ENCODE peak calls at places on chromosomes 16 and 17, in four cellular contexts. One of them, this sample, is unnamed.

GRCh38 chr17:50289268-50289667 is 15.0 kb downstream of the TMEM92 start:
- DNase-seq in fibroblast of mammary gland: peak; percentile 94
- DNase-seq in psoas muscle: no peak
- DNase-seq in Peyer's patch: no peak
- DNase-seq in this sample: peak; percentile 30

GRCh38 chr16:23833960-23834685 is 1.7 kb upstream of the PRKCB start:
- DNase-seq in Peyer's patch: no peak
- DNase-seq in fibroblast of mammary gland: no peak
- DNase-seq in psoas muscle: no peak
- DNase-seq in this sample: no peak

GRCh38 chr17:56899403-56899802 is 14.4 kb downstream of the TRIM25 start:
- DNase-seq in Peyer's patch: no peak
- DNase-seq in psoas muscle: no peak
- DNase-seq in fibroblast of mammary gland: no peak
- DNase-seq in this sample: no peak

GRCh38 chr17:31789707-31790505 is 69.1 kb downstream of the COPRS start:
- DNase-seq in Peyer's patch: no peak
- DNase-seq in psoas muscle: no peak
- DNase-seq in fibroblast of mammary gland: no peak
- DNase-seq in this sample: no peak

GRCh38 chr16:7404217-7404616 is 71.6 kb downstream of the RBFOX1 start:
- DNase-seq in Peyer's patch: no peak
- DNase-seq in fibroblast of mammary gland: no peak
- DNase-seq in psoas muscle: no peak
- DNase-seq in this sample: no peak

GRCh38 chr16:84239186-84239790 is 524 bp downstream of the KCNG4 start:
- DNase-seq in fibroblast of mammary gland: no peak
- DNase-seq in psoas muscle: no peak
- DNase-seq in Peyer's patch: no peak
- DNase-seq in this sample: no peak

GRCh38 chr17:81412490-81413093 is 17.3 kb downstream of the BAHCC1 start:
- DNase-seq in fibroblast of mammary gland: peak; percentile 57
- DNase-seq in psoas muscle: no peak
- DNase-seq in Peyer's patch: no peak
- DNase-seq in this sample: peak; percentile 82

GRCh38 chr16:34078697-34079096 is 619.3 kb downstream of the TP53TG3F start:
- DNase-seq in psoas muscle: no peak
- DNase-seq in fibroblast of mammary gland: peak; percentile 62
- DNase-seq in Peyer's patch: no peak
- DNase-seq in this sample: peak; percentile 35

GRCh38 chr17:71995570-71995969 is 125.2 kb upstream of the SOX9 start:
- DNase-seq in Peyer's patch: no peak
- DNase-seq in fibroblast of mammary gland: peak; percentile 34
- DNase-seq in psoas muscle: no peak
- DNase-seq in this sample: peak; percentile 70

GRCh38 chr17:72632026-72632684 is 460.3 kb downstream of the SLC39A11 start:
- DNase-seq in fibroblast of mammary gland: no peak
- DNase-seq in psoas muscle: no peak
- DNase-seq in Peyer's patch: peak; percentile 93
- DNase-seq in this sample: peak; percentile 69

GRCh38 chr17:55726440-55726839 is 3.8 kb upstream of the TMEM100 start:
- DNase-seq in fibroblast of mammary gland: peak; percentile 100
- DNase-seq in Peyer's patch: peak; percentile 48
- DNase-seq in psoas muscle: peak; percentile 47
- DNase-seq in this sample: peak; percentile 82

GRCh38 chr17:79281803-79282202 is 207.2 kb downstream of the ENGASE start:
- DNase-seq in fibroblast of mammary gland: no peak
- DNase-seq in Peyer's patch: no peak
- DNase-seq in psoas muscle: no peak
- DNase-seq in this sample: no peak

GRCh38 chr17:73863761-73864535 is 219.7 kb upstream of the SDK2 start:
- DNase-seq in Peyer's patch: no peak
- DNase-seq in psoas muscle: no peak
- DNase-seq in fibroblast of mammary gland: no peak
- DNase-seq in this sample: no peak

GRCh38 chr16:14338236-14338635 is 267.1 kb downstream of the MRTFB start:
- DNase-seq in fibroblast of mammary gland: no peak
- DNase-seq in psoas muscle: no peak
- DNase-seq in Peyer's patch: no peak
- DNase-seq in this sample: no peak

GRCh38 chr16:67268136-67268579 is 11.2 kb upstream of the PLEKHG4 start:
- DNase-seq in psoas muscle: peak; percentile 66
- DNase-seq in Peyer's patch: peak; percentile 78
- DNase-seq in fibroblast of mammary gland: peak; percentile 96
- DNase-seq in this sample: no peak

GRCh38 chr17:2177235-2177811 is 122.4 kb downstream of the HIC1 start:
- DNase-seq in fibroblast of mammary gland: peak; percentile 58
- DNase-seq in psoas muscle: no peak
- DNase-seq in Peyer's patch: no peak
- DNase-seq in this sample: peak; percentile 84

GRCh38 chr17:37261286-37261685 is 114.5 kb upstream of the C17orf78 start:
- DNase-seq in Peyer's patch: no peak
- DNase-seq in fibroblast of mammary gland: peak; percentile 14
- DNase-seq in psoas muscle: no peak
- DNase-seq in this sample: no peak

GRCh38 chr16:86882586-86883280 is 304.4 kb downstream of the FOXL1 start:
- DNase-seq in Peyer's patch: no peak
- DNase-seq in fibroblast of mammary gland: peak; percentile 88
- DNase-seq in psoas muscle: no peak
- DNase-seq in this sample: peak; percentile 70

GRCh38 chr16:29820271-29820701 is at the start of gene MVP:
- DNase-seq in psoas muscle: peak; percentile 68
- DNase-seq in Peyer's patch: peak; percentile 91
- DNase-seq in fibroblast of mammary gland: peak; percentile 77
- DNase-seq in this sample: peak; percentile 70

GRCh38 chr17:31511176-31511540 is 119.7 kb downstream of the RAB11FIP4 start:
- DNase-seq in fibroblast of mammary gland: no peak
- DNase-seq in Peyer's patch: no peak
- DNase-seq in psoas muscle: no peak
- DNase-seq in this sample: no peak

GRCh38 chr17:16491703-16492612 is at the start of gene LRRC75A:
- DNase-seq in psoas muscle: peak; percentile 62
- DNase-seq in fibroblast of mammary gland: no peak
- DNase-seq in Peyer's patch: peak; percentile 68
- DNase-seq in this sample: peak; percentile 41

GRCh38 chr16:70749006-70749678 is 51.8 kb downstream of the VAC14 start:
- DNase-seq in psoas muscle: no peak
- DNase-seq in Peyer's patch: no peak
- DNase-seq in fibroblast of mammary gland: no peak
- DNase-seq in this sample: peak; percentile 45

GRCh38 chr16:2528161-2529060 is 2.8 kb downstream of the CEMP1 start:
- DNase-seq in fibroblast of mammary gland: no peak
- DNase-seq in Peyer's patch: no peak
- DNase-seq in psoas muscle: no peak
- DNase-seq in this sample: no peak

GRCh38 chr17:37500378-37500777 is 10.7 kb downstream of the DUSP14 start:
- DNase-seq in fibroblast of mammary gland: no peak
- DNase-seq in psoas muscle: no peak
- DNase-seq in Peyer's patch: no peak
- DNase-seq in this sample: no peak

GRCh38 chr16:8962393-8963009 is 1.2 kb downstream of the USP7 start:
- DNase-seq in fibroblast of mammary gland: no peak
- DNase-seq in Peyer's patch: peak; percentile 88
- DNase-seq in psoas muscle: peak; percentile 24
- DNase-seq in this sample: peak; percentile 45

GRCh38 chr16:20671903-20672302 is 25.6 kb downstream of the ACSM1 start:
- DNase-seq in psoas muscle: no peak
- DNase-seq in fibroblast of mammary gland: no peak
- DNase-seq in Peyer's patch: no peak
- DNase-seq in this sample: no peak

GRCh38 chr17:76138234-76138895 is 2.7 kb downstream of the FOXJ1 start:
- DNase-seq in psoas muscle: no peak
- DNase-seq in Peyer's patch: no peak
- DNase-seq in fibroblast of mammary gland: no peak
- DNase-seq in this sample: no peak

GRCh38 chr17:45836047-45837044 is 8.3 kb upstream of the SPPL2C start:
- DNase-seq in psoas muscle: no peak
- DNase-seq in Peyer's patch: no peak
- DNase-seq in fibroblast of mammary gland: no peak
- DNase-seq in this sample: no peak

GRCh38 chr17:81966343-81967243 is 5.6 kb upstream of the NOTUM start:
- DNase-seq in Peyer's patch: peak; percentile 80
- DNase-seq in psoas muscle: peak; percentile 56
- DNase-seq in fibroblast of mammary gland: no peak
- DNase-seq in this sample: no peak

GRCh38 chr16:67884684-67885083 is at the start of gene NRN1L:
- DNase-seq in psoas muscle: peak; percentile 88
- DNase-seq in fibroblast of mammary gland: peak; percentile 90
- DNase-seq in Peyer's patch: peak; percentile 77
- DNase-seq in this sample: peak; percentile 89

GRCh38 chr16:9415588-9415987 is 324.1 kb downstream of the HAPSTR1 start:
- DNase-seq in Peyer's patch: no peak
- DNase-seq in fibroblast of mammary gland: no peak
- DNase-seq in psoas muscle: no peak
- DNase-seq in this sample: no peak

GRCh38 chr16:24966599-24966998 is 48.6 kb downstream of the ARHGAP17 start:
- DNase-seq in fibroblast of mammary gland: no peak
- DNase-seq in psoas muscle: no peak
- DNase-seq in Peyer's patch: peak; percentile 54
- DNase-seq in this sample: no peak

GRCh38 chr16:20931066-20931465 is 30.5 kb downstream of the LYRM1 start:
- DNase-seq in psoas muscle: no peak
- DNase-seq in fibroblast of mammary gland: no peak
- DNase-seq in Peyer's patch: no peak
- DNase-seq in this sample: no peak

GRCh38 chr17:64457156-64457555 is 8.2 kb downstream of the MILR1 start:
- DNase-seq in Peyer's patch: no peak
- DNase-seq in fibroblast of mammary gland: peak; percentile 25
- DNase-seq in psoas muscle: no peak
- DNase-seq in this sample: no peak

DNA sequence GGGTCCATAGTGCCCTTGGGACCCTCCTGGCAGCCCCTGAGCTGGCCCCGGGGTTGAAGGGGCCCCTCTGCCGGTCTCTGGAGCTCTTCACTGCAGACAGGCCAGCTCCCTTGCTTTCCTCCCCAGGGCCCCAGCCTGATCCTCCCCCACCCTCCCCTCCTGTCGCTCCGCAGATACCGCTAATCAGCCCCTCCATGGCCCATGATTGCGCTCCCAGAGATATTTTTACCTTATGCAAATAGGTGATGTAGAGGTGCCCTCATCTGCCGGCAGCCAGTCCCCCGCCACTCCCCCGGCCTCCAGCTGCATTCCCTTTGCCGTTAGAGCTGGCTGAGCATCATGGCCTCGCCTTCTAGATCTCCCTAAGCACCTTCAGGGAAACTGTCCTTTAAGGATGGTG is 9.2 kb downstream of the MMP15 start:
- DNase-seq in Peyer's patch: no peak
- DNase-seq in psoas muscle: no peak
- DNase-seq in fibroblast of mammary gland: no peak
- DNase-seq in this sample: no peak
- H3K4me3 ChIP-seq in Peyer's patch: no peak overlapping the region
- H3K4me3 ChIP-seq in psoas muscle: no peak overlapping the region
- H3K4me3 ChIP-seq in fibroblast of mammary gland: no peak overlapping the region
- H3K4me3 ChIP-seq in this sample: no peak overlapping the region

DNA sequence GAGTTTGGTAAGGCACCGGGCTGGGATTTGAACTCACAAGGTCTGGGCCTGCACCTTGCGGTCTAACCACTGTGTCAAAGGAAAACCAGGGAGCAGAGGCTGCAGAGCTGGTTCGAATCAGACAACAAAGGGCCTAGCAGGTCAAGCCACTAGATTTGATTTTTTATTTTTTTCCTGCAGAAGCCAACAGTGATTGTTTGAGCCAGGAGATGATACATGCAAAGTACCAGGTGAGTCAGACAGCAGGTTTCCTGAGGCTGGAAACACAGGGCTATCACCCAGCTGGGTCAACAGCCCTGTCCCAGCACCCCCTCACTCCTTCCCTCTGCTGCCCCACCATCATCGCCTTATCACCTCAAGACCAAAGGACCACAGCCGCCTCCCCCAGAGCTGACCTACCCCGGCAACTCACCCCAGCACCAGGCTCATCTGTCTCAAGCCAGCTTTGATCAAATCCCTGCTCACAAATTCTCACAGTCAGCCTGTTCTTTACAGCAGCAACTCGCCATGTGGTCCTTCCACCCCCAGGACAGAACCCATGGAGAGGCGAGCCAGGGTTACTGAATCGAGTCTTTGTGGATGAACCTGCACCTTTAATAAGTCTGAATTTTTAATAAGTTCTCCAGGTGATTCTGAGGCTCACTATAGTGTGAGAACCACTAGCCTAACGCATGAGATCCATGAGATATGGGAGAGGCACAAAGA is 13.0 kb upstream of the KRT19 start:
- DNase-seq in psoas muscle: no peak
- DNase-seq in fibroblast of mammary gland: no peak
- DNase-seq in Peyer's patch: no peak
- DNase-seq in this sample: peak; percentile 73
- H3K4me3 ChIP-seq in psoas muscle: no peak overlapping the region
- H3K4me3 ChIP-seq in fibroblast of mammary gland: no peak overlapping the region
- H3K4me3 ChIP-seq in Peyer's patch: no peak overlapping the region
- H3K4me3 ChIP-seq in this sample: no peak overlapping the region

DNA sequence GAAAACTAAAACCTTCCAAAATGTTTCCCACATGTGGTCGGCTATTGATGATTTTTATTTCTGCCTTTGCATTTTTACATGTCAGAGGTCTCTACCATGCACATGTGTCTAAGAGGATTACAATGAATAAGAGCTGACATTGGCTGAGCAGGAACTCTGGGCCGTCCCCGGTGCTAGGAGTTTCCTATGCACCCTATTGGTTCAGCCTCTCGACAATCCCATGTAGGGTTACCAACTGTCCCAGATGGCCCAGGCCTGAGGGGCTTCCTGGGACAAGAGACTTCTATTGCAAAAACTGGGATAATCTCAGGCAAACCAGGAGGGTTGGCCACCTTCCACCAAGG is 115.6 kb upstream of the TNRC6C start:
- DNase-seq in fibroblast of mammary gland: no peak
- DNase-seq in Peyer's patch: no peak
- DNase-seq in psoas muscle: no peak
- DNase-seq in this sample: no peak
- H3K4me3 ChIP-seq in fibroblast of mammary gland: no peak overlapping the region
- H3K4me3 ChIP-seq in Peyer's patch: no peak overlapping the region
- H3K4me3 ChIP-seq in psoas muscle: no peak overlapping the region
- H3K4me3 ChIP-seq in this sample: no peak overlapping the region

GRCh38 chr17:7650509-7651096 is at the start of gene ATP1B2:
- DNase-seq in Peyer's patch: peak; percentile 90
- DNase-seq in psoas muscle: peak; percentile 66
- DNase-seq in fibroblast of mammary gland: peak; percentile 8
- DNase-seq in this sample: peak; percentile 56
- H3K4me3 ChIP-seq in Peyer's patch: peak within 1 kb of the TSS; percentile 39
- H3K4me3 ChIP-seq in psoas muscle: peak within 1 kb of the TSS; percentile 67
- H3K4me3 ChIP-seq in fibroblast of mammary gland: peak within 1 kb of the TSS; percentile 19
- H3K4me3 ChIP-seq in this sample: peak within 1 kb of the TSS; percentile 19